ENCODE peak calls at places on chromosomes 7 and 10, in five cellular contexts. K is CD8-positive, alpha-beta T cell; I is DND-41; X is lower lobe of right lung; E is cardiac muscle cell. L is an unnamed sample.

GRCh38 chr7:47941136-47941844 is 7.0 kb downstream of the PKD1L1 start:
- DNase-seq in E (no peak), K (no peak), I (no peak), X (no peak), L (no peak)

GRCh38 chr10:30454744-30455498 is 20.9 kb downstream of the MAP3K8 start:
- DNase-seq in I (no peak), X (no peak), E (no peak), K (no peak), L (no peak)

GRCh38 chr10:88386204-88386877 is 196.8 kb downstream of the RNLS start:
- DNase-seq in K (no peak), X (no peak), E (no peak), I (peak), L (no peak)

GRCh38 chr7:12964836-12965235 is 277.4 kb downstream of the ARL4A start:
- DNase-seq in E (no peak), I (no peak), X (no peak), K (no peak), L (no peak)

GRCh38 chr7:77903597-77903996 is 105.0 kb downstream of the PHTF2 start:
- DNase-seq in I (no peak), X (no peak), E (no peak), K (no peak), L (no peak)

GRCh38 chr10:123741711-123742110 is 75.6 kb downstream of the GPR26 start:
- DNase-seq in E (no peak), I (no peak), X (no peak), K (no peak), L (no peak)

GRCh38 chr10:51667992-51668689 is 31.3 kb downstream of the CSTF2T start:
- DNase-seq in E (no peak), K (no peak), I (no peak), X (no peak), L (no peak)

GRCh38 chr7:17142831-17143541 is 155.5 kb upstream of the AHR start:
- DNase-seq in I (no peak), E (no peak), K (no peak), X (no peak), L (no peak)

GRCh38 chr7:2024227-2024918 is 208.4 kb downstream of the MAD1L1 start:
- DNase-seq in X (peak), K (no peak), E (no peak), I (no peak), L (no peak)

GRCh38 chr10:63885159-63885558 is 364.0 kb downstream of the REEP3 start:
- DNase-seq in K (no peak), E (no peak), X (no peak), I (no peak), L (no peak)

GRCh38 chr7:66859794-66860645 is 61.0 kb upstream of the TMEM248 start:
- DNase-seq in X (no peak), K (no peak), E (peak), I (no peak), L (no peak)

GRCh38 chr10:123100030-123100762 is 35.6 kb upstream of the HMX3 start:
- DNase-seq in I (no peak), K (no peak), E (no peak), X (no peak), L (no peak)

GRCh38 chr10:124570646-124571045 is 109.0 kb downstream of the LHPP start:
- DNase-seq in E (no peak), I (no peak), X (no peak), K (no peak), L (no peak)

GRCh38 chr7:48171190-48171589 is at the start of gene ABCA13:
- DNase-seq in E (no peak), K (no peak), I (no peak), X (no peak), L (no peak)

GRCh38 chr10:117960345-117960744 is 86.4 kb downstream of the RAB11FIP2 start:
- DNase-seq in X (no peak), K (no peak), E (no peak), I (no peak), L (no peak)

GRCh38 chr7:47358357-47358756 is 223.6 kb downstream of the TNS3 start:
- DNase-seq in E (no peak), K (no peak), I (no peak), X (no peak), L (no peak)

GRCh38 chr7:801940-802364 is 30.3 kb upstream of the SUN1 start:
- DNase-seq in E (no peak), K (no peak), I (no peak), X (peak), L (peak)

GRCh38 chr7:110911632-110912031 is 179.3 kb upstream of the LRRN3 start:
- DNase-seq in X (no peak), I (no peak), K (no peak), E (no peak), L (no peak)

GRCh38 chr10:30637881-30638467 is 8.4 kb upstream of the LYZL2 start:
- DNase-seq in K (no peak), X (no peak), E (no peak), I (no peak), L (no peak)

GRCh38 chr7:28926871-28927597 is 31.1 kb downstream of the TRIL start:
- DNase-seq in I (peak), K (peak), X (peak), E (peak), L (no peak)

GRCh38 chr10:25023278-25023677 is 6.9 kb downstream of the THNSL1 start:
- DNase-seq in E (no peak), X (no peak), K (no peak), I (no peak), L (no peak)

DNA sequence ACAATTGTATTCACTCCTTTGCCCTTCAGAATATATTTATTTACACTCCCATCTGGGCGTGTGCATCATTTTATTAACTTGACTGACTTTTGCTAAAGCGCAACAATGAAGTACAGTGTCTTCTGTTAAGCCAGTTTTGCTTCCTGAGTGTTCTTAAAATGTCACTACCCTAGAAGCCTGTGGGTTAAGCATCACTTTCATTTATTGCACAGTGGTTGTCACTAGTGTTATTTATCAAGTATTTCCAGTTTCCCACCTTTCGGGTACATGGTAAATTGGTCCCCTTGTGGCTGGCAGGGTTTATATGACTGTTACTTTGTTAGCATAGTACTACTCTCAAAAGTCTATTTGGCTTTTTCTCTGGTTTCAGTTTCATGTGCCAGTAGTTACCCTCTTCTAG is 3.3 kb downstream of the HILPDA start:
- DNase-seq in X (no peak), K (no peak), I (no peak), E (no peak), L (no peak)
- H3K27ac ChIP-seq in X (no peak), K (no peak), I (no peak), E (no peak), L (no peak)

GRCh38 chr7:127252736-127253288 is at the start of gene GRM8:
- DNase-seq in K (no peak), I (no peak), X (peak), E (peak), L (no peak)
- H3K27ac ChIP-seq in K (no peak), I (no peak), X (no peak), E (no peak), L (no peak)

DNA sequence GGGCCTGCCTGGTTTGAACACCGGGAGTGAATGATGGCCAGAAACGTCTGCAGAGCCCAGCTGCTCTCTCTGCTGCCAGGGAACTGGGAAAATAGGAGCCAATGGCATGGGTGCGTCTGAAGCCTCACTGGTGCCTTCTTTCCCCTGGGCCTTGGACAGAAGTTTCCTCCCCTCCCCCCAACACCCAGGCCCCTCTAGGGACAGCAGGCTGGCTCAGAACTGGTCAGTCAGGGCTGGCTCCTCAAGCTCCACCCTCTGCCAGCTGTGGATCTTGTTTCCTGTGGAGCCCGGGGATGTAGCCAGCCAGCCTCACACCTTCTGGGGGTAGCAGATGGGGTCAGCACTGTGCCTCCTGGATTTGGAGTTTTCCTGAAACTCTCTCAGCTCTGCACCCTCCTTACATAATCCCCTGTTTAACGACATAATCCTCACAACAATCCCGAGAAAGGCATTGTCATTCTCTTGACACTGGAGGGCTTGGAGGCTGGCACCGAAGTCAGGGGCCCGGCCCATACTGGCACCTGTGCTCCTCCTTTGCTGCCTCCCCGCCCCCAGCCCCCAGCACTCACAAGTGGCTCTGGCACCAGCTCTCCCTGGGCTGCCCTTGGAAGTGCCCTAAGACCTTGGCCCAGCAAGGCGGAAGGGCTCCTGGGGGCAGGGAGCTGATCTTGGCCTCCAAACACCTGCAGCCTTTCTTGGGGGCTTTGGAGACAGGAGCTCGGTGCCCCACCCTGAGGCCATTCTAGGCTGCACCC is 5.7 kb downstream of the LDB3 start:
- DNase-seq in K (no peak), I (no peak), E (no peak), X (no peak), L (peak)
- H3K27ac ChIP-seq in K (no peak), I (no peak), E (peak), X (no peak), L (peak)

GRCh38 chr7:8149222-8149621 is 112.7 kb downstream of the ICA1 start:
- DNase-seq in I (peak), K (no peak), X (no peak), E (no peak), L (no peak)
- H3K27ac ChIP-seq in I (peak), K (no peak), X (no peak), E (no peak), L (no peak)

GRCh38 chr7:44257213-44257612 is 56.4 kb downstream of the YKT6 start:
- DNase-seq in K (no peak), E (no peak), X (no peak), I (no peak), L (no peak)
- H3K27ac ChIP-seq in K (peak), E (peak), X (peak), I (no peak), L (peak)

GRCh38 chr10:73998623-73999622 is 1.0 kb downstream of the VCL start:
- DNase-seq in I (no peak), X (peak), K (peak), E (peak), L (peak)

GRCh38 chr10:73997806-73998622 is at the start of gene VCL:
- DNase-seq in E (peak), X (peak), K (peak), I (peak), L (peak)

GRCh38 chr10:73999703-74000102 is 1.8 kb downstream of the VCL start:
- DNase-seq in I (no peak), K (no peak), E (no peak), X (no peak), L (no peak)

GRCh38 chr10:73995035-73995358 is 2.9 kb upstream of the VCL start:
- DNase-seq in X (no peak), E (no peak), I (no peak), K (no peak), L (no peak)

GRCh38 chr10:73997479-73997805 is 474 bp upstream of the VCL start:
- DNase-seq in K (no peak), E (no peak), I (no peak), X (peak), L (no peak)
- H3K27ac ChIP-seq in K (peak), E (peak), I (peak), X (peak), L (no peak)